ENCODE peak calls at places on chromosome 17, in four cellular contexts. X is astrocyte of the hippocampus, W is RWPE2, F is ovary. U is an unnamed sample.

GRCh38 chr17:39225974-39226683 is 384 bp upstream of the STAC2 start:
- DNase-seq in F (peak), X (peak), W (no peak), U (peak)

GRCh38 chr17:11023639-11024479 is 186.0 kb upstream of the PIRT start:
- DNase-seq in F (no peak), W (no peak), X (no peak), U (no peak)

GRCh38 chr17:3017936-3018335 is 45.5 kb downstream of the OR1D5 start:
- DNase-seq in X (no peak), F (no peak), W (no peak), U (no peak)

GRCh38 chr17:76121932-76122383 is 18.4 kb upstream of the EXOC7 start:
- DNase-seq in X (peak), F (peak), W (no peak), U (no peak)

GRCh38 chr17:3641717-3642486 is 5.3 kb downstream of the CTNS start:
- DNase-seq in W (no peak), X (no peak), F (no peak), U (no peak)

GRCh38 chr17:81812571-81813370 is 8.8 kb downstream of the GCGR start:
- DNase-seq in W (peak), X (no peak), F (no peak), U (no peak)

GRCh38 chr17:61239261-61239660 is 160.4 kb upstream of the TBX2 start:
- DNase-seq in X (no peak), W (no peak), F (no peak), U (no peak)

GRCh38 chr17:32878211-32878610 is 1.3 kb upstream of the MYO1D start:
- DNase-seq in F (no peak), X (no peak), W (no peak), U (no peak)

GRCh38 chr17:28043296-28043695 is 819 bp downstream of the NLK start:
- DNase-seq in W (no peak), F (no peak), X (no peak), U (no peak)

GRCh38 chr17:80264048-80264792 is 3.6 kb downstream of the RNF213 start:
- DNase-seq in F (no peak), X (no peak), W (no peak), U (no peak)

GRCh38 chr17:82281502-82282238 is 8.2 kb upstream of the CSNK1D start:
- DNase-seq in X (peak), F (no peak), W (peak), U (no peak)

GRCh38 chr17:76246080-76247066 is 6.1 kb upstream of the RNF157 start:
- DNase-seq in X (no peak), F (no peak), W (no peak), U (no peak)

GRCh38 chr17:79910985-79911361 is 71.7 kb upstream of the CBX4 start:
- DNase-seq in F (no peak), W (peak), X (no peak), U (no peak)

GRCh38 chr17:50129946-50130777 is at the start of gene SAMD14:
- DNase-seq in W (no peak), F (no peak), X (peak), U (no peak)

GRCh38 chr17:35587074-35587961 is at the start of gene AP2B1:
- DNase-seq in W (peak), F (peak), X (peak), U (peak)

GRCh38 chr17:360141-360705 is 7.6 kb upstream of the RPH3AL start:
- DNase-seq in F (no peak), W (no peak), X (no peak), U (no peak)

GRCh38 chr17:233473-233941 is 52.1 kb upstream of the DOC2B start:
- DNase-seq in W (peak), X (no peak), F (no peak), U (peak)

GRCh38 chr17:72467841-72468653 is 347.2 kb downstream of the SOX9 start:
- DNase-seq in F (no peak), X (peak), W (peak), U (peak)

GRCh38 chr17:73705594-73705993 is 61.3 kb upstream of the SDK2 start:
- DNase-seq in X (no peak), F (no peak), W (no peak), U (no peak)

GRCh38 chr17:31385428-31386285 is 5.8 kb upstream of the RAB11FIP4 start:
- DNase-seq in X (no peak), F (no peak), W (no peak), U (no peak)

GRCh38 chr17:42809250-42809649 is 10.6 kb downstream of the CNTD1 start:
- DNase-seq in W (no peak), F (peak), X (peak), U (no peak)

GRCh38 chr17:36943250-36944220 is 5.2 kb upstream of the AATF start:
- DNase-seq in F (no peak), X (no peak), W (no peak), U (no peak)

GRCh38 chr17:38868095-38868967 is 1.5 kb upstream of the LASP1 start:
- DNase-seq in W (no peak), X (peak), F (peak), U (peak)

GRCh38 chr17:81869221-81870154 is 1.6 kb downstream of the ARHGDIA start:
- DNase-seq in X (peak), F (peak), W (peak), U (no peak)

GRCh38 chr17:17691468-17692263 is 10.4 kb downstream of the RAI1 start:
- DNase-seq in W (no peak), F (no peak), X (no peak), U (no peak)

GRCh38 chr17:60305141-60305540 is 86.8 kb downstream of the USP32 start:
- DNase-seq in W (no peak), X (no peak), F (no peak), U (no peak)

U was measured in left ventricle myocardium inferior.